ENCODE peak calls at places on chromosomes 5 and 9, in eight cellular contexts. M is GM13977; E is AG20443; V is stimulated activated CD4-positive, alpha-beta T cell treated with anti-CD3 and anti-CD28 coated beads, Interleukin-2, amount 100 ng/mL, for 24 hours; D is RPMI7951; H is AG10803; L is M059J; C is kidney tubule cell. B is an unnamed sample.

GRCh38 chr5:158119852-158120708 is 261.1 kb upstream of the CLINT1 start:
- DNase-seq in M (no peak), E (peak; percentile 33), V (no peak), D (no peak), H (peak; percentile 86), L (peak; percentile 65), C (peak; percentile 30), B (no peak)

GRCh38 chr5:146851133-146851532 is 27.4 kb downstream of the PPP2R2B start:
- DNase-seq in M (no peak), E (no peak), V (no peak), D (no peak), H (no peak), L (no peak), C (no peak), B (no peak)

GRCh38 chr5:124596595-124597388 is 149.6 kb downstream of the ZNF608 start:
- DNase-seq in M (no peak), E (peak; percentile 62), V (no peak), D (peak; percentile 86), H (peak; percentile 65), L (peak; percentile 96), C (peak; percentile 97), B (no peak)

GRCh38 chr5:112289465-112289864 is 129.6 kb downstream of the EPB41L4A start:
- DNase-seq in M (no peak), E (no peak), V (no peak), D (no peak), H (no peak), L (no peak), C (peak; percentile 16), B (no peak)

GRCh38 chr5:54215233-54215736 is 95.1 kb downstream of the ARL15 start:
- DNase-seq in M (no peak), E (no peak), V (no peak), D (no peak), H (peak; percentile 64), L (no peak), C (no peak), B (no peak)

GRCh38 chr9:20944507-20944906 is 86.9 kb downstream of the HACD4 start:
- DNase-seq in M (no peak), E (no peak), V (no peak), D (no peak), H (no peak), L (no peak), C (no peak), B (no peak)

GRCh38 chr5:98309785-98310566 is 463.5 kb upstream of the RGMB start:
- DNase-seq in M (peak; percentile 5), E (peak; percentile 92), V (peak; percentile 1), D (peak; percentile 98), H (peak; percentile 99), L (peak; percentile 100), C (peak; percentile 100), B (peak; percentile 33)

GRCh38 chr9:105088499-105088898 is 156.0 kb upstream of the SLC44A1 start:
- DNase-seq in M (no peak), E (no peak), V (no peak), D (no peak), H (no peak), L (no peak), C (no peak), B (no peak)

GRCh38 chr9:133188006-133188842 is 20.8 kb downstream of the OBP2B start:
- DNase-seq in M (no peak), E (no peak), V (no peak), D (peak; percentile 3), H (no peak), L (peak; percentile 27), C (peak; percentile 61), B (peak; percentile 52)

GRCh38 chr5:112923148-112923917 is 1.3 kb upstream of the REEP5 start:
- DNase-seq in M (peak; percentile 31), E (no peak), V (no peak), D (no peak), H (no peak), L (no peak), C (no peak), B (no peak)

GRCh38 chr5:143205386-143205785 is 198.1 kb downstream of the NR3C1 start:
- DNase-seq in M (no peak), E (peak; percentile 89), V (no peak), D (peak; percentile 84), H (peak; percentile 95), L (peak; percentile 92), C (peak; percentile 86), B (no peak)

GRCh38 chr5:67221487-67222242 is 25.1 kb upstream of the CD180 start:
- DNase-seq in M (peak; percentile 34), E (no peak), V (peak; percentile 33), D (no peak), H (no peak), L (no peak), C (no peak), B (no peak)

GRCh38 chr5:175682664-175683063 is 24.8 kb downstream of the HRH2 start:
- DNase-seq in M (no peak), E (no peak), V (no peak), D (no peak), H (no peak), L (no peak), C (no peak), B (no peak)

GRCh38 chr5:100311811-100312210 is 223.4 kb upstream of the FAM174A start:
- DNase-seq in M (no peak), E (no peak), V (no peak), D (no peak), H (no peak), L (no peak), C (peak; percentile 40), B (no peak)

GRCh38 chr5:54743997-54744788 is 226.6 kb downstream of the SNX18 start:
- DNase-seq in M (peak; percentile 28), E (peak; percentile 83), V (peak; percentile 25), D (peak; percentile 94), H (peak; percentile 99), L (peak; percentile 99), C (peak; percentile 88), B (no peak)

GRCh38 chr9:29212590-29213373 is 1639.5 kb upstream of the C9orf72 start:
- DNase-seq in M (peak; percentile 45), E (peak; percentile 14), V (no peak), D (no peak), H (no peak), L (peak; percentile 8), C (peak; percentile 35), B (peak; percentile 28)

GRCh38 chr5:38724301-38725030 is 121.3 kb upstream of the OSMR start:
- DNase-seq in M (no peak), E (peak; percentile 73), V (no peak), D (no peak), H (peak; percentile 42), L (peak; percentile 74), C (peak; percentile 47), B (no peak)

GRCh38 chr9:133510926-133511505 is 13.7 kb downstream of the MYMK start:
- DNase-seq in M (no peak), E (no peak), V (no peak), D (no peak), H (no peak), L (no peak), C (no peak), B (no peak)

GRCh38 chr5:160432188-160432587 is 10.5 kb downstream of the PTTG1 start:
- DNase-seq in M (no peak), E (no peak), V (no peak), D (no peak), H (no peak), L (no peak), C (no peak), B (no peak)

GRCh38 chr9:132410642-132411041 is 631 bp downstream of the CFAP77 start:
- DNase-seq in M (no peak), E (no peak), V (peak; percentile 11), D (no peak), H (no peak), L (no peak), C (no peak), B (no peak)

B was measured in NT2/D1.